ENCODE peak calls at places on chromosome 16, in five cellular contexts. T is AML-193; Y is activated CD8-positive, alpha-beta memory T cell treated with anti-CD3 and anti-CD28 coated beads for 48 hours; S is psoas muscle; Q is RCC 7860. P is an unnamed sample.

GRCh38 chr16:11613381-11614303 is 26.9 kb upstream of the LITAF start:
- DNase-seq in T (peak; percentile 54), Y (no peak), S (peak; percentile 73), Q (peak; percentile 79), P (no peak)

GRCh38 chr16:86663691-86664517 is 85.6 kb downstream of the FOXL1 start:
- DNase-seq in T (no peak), Y (no peak), S (no peak), Q (no peak), P (no peak)

GRCh38 chr16:68492501-68493411 is 44.4 kb upstream of the SMPD3 start:
- DNase-seq in T (no peak), Y (no peak), S (no peak), Q (no peak), P (no peak)

GRCh38 chr16:24041834-24042631 is 206.2 kb downstream of the PRKCB start:
- DNase-seq in T (peak; percentile 66), Y (peak; percentile 56), S (no peak), Q (peak; percentile 22), P (peak; percentile 46)

GRCh38 chr16:3824121-3824795 is 56.3 kb downstream of the CREBBP start:
- DNase-seq in T (no peak), Y (no peak), S (no peak), Q (peak; percentile 46), P (no peak)

GRCh38 chr16:11585460-11586374 is 1.0 kb downstream of the LITAF start:
- DNase-seq in T (peak; percentile 6), Y (no peak), S (peak; percentile 53), Q (peak; percentile 52), P (peak; percentile 26)

GRCh38 chr16:86142801-86143236 is 243.9 kb downstream of the IRF8 start:
- DNase-seq in T (no peak), Y (no peak), S (no peak), Q (no peak), P (no peak)

GRCh38 chr16:1061769-1062505 is 10.6 kb upstream of the SSTR5 start:
- DNase-seq in T (no peak), Y (no peak), S (no peak), Q (no peak), P (no peak)

GRCh38 chr16:11497329-11497805 is 89.4 kb downstream of the LITAF start:
- DNase-seq in T (no peak), Y (no peak), S (peak; percentile 96), Q (peak; percentile 92), P (peak; percentile 70)

GRCh38 chr16:1385232-1385631 is 29.3 kb downstream of the UNKL start:
- DNase-seq in T (no peak), Y (no peak), S (no peak), Q (no peak), P (no peak)